ENCODE peak calls at places on chromosomes 3 and 15, in five cellular contexts. S is Caco-2, B is AG09319, O is HEK293T, F is H1. L is an unnamed sample.

GRCh38 chr3:138049157-138049919 is 39.4 kb downstream of the CLDN18 start:
- DNase-seq in S (no peak), O (no peak), B (peak), F (no peak), L (no peak)

GRCh38 chr3:64518950-64519349 is 168.8 kb downstream of the ADAMTS9 start:
- DNase-seq in O (no peak), F (no peak), B (no peak), S (no peak), L (no peak)

GRCh38 chr3:61829301-61830110 is 268.1 kb downstream of the PTPRG start:
- DNase-seq in O (no peak), S (no peak), B (no peak), F (no peak), L (no peak)

GRCh38 chr3:38006031-38006430 is 15.4 kb downstream of the VILL start:
- DNase-seq in S (no peak), O (no peak), F (no peak), B (no peak), L (no peak)

GRCh38 chr15:60358935-60359672 is 38.7 kb downstream of the ANXA2 start:
- DNase-seq in B (no peak), O (no peak), F (no peak), S (no peak), L (no peak)

GRCh38 chr3:52270252-52270754 is 8.1 kb downstream of the WDR82 start:
- DNase-seq in B (no peak), S (no peak), F (no peak), O (no peak), L (no peak)

GRCh38 chr15:82110144-82110543 is 64.3 kb upstream of the MEX3B start:
- DNase-seq in F (no peak), O (no peak), B (no peak), S (no peak), L (no peak)

GRCh38 chr3:83011471-83011870 is 1250.0 kb upstream of the GBE1 start:
- DNase-seq in F (no peak), S (no peak), B (no peak), O (no peak), L (no peak)

GRCh38 chr15:92606126-92606835 is 49.3 kb downstream of the FAM174B start:
- DNase-seq in B (no peak), S (no peak), O (no peak), F (no peak), L (no peak)

GRCh38 chr3:183391460-183391859 is 37.0 kb downstream of the MCF2L2 start:
- DNase-seq in F (no peak), S (no peak), B (no peak), O (no peak), L (no peak)

GRCh38 chr3:166955549-166955948 is 424.5 kb downstream of the ZBBX start:
- DNase-seq in F (no peak), B (no peak), O (no peak), S (no peak), L (no peak)

GRCh38 chr3:160170409-160171370 is 54.5 kb upstream of the C3orf80 start:
- DNase-seq in S (no peak), F (no peak), O (no peak), B (no peak), L (no peak)

GRCh38 chr15:101124731-101125558 is 126.9 kb downstream of the CHSY1 start:
- DNase-seq in S (no peak), O (no peak), B (peak), F (no peak), L (no peak)

GRCh38 chr3:182292586-182292985 is 500.7 kb upstream of the ATP11B start:
- DNase-seq in B (no peak), O (no peak), F (no peak), S (no peak), L (no peak)

GRCh38 chr15:64096486-64097431 is 977 bp downstream of the SNX1 start:
- DNase-seq in B (no peak), O (no peak), S (no peak), F (no peak), L (peak)

GRCh38 chr3:195258449-195259145 is 12.4 kb downstream of the XXYLT1 start:
- DNase-seq in O (no peak), S (no peak), F (no peak), B (no peak), L (no peak)

GRCh38 chr15:69812881-69813280 is 284.8 kb downstream of the TLE3 start:
- DNase-seq in S (no peak), B (no peak), O (no peak), F (no peak), L (peak)

GRCh38 chr15:40252438-40253178 is 13.7 kb downstream of the PAK6 start:
- DNase-seq in B (no peak), F (no peak), S (no peak), O (no peak), L (peak)

GRCh38 chr15:85414495-85414894 is 34.1 kb downstream of the AKAP13 start:
- DNase-seq in B (no peak), S (no peak), O (no peak), F (no peak), L (no peak)

GRCh38 chr3:71130516-71131384 is 452.8 kb downstream of the FOXP1 start:
- DNase-seq in O (peak), S (peak), F (no peak), B (peak), L (peak)

GRCh38 chr3:123412076-123412475 is 36.8 kb downstream of the ADCY5 start:
- DNase-seq in O (no peak), F (no peak), B (no peak), S (peak), L (no peak)

GRCh38 chr3:187040637-187041361 is 98.5 kb downstream of the RPL39L start:
- DNase-seq in B (no peak), O (no peak), S (peak), F (no peak), L (no peak)

GRCh38 chr3:4356642-4357041 is 53.5 kb downstream of the SETMAR start:
- DNase-seq in S (no peak), F (no peak), B (no peak), O (no peak), L (no peak)

GRCh38 chr3:66693461-66693912 is 192.7 kb upstream of the LRIG1 start:
- DNase-seq in O (no peak), S (no peak), B (no peak), F (no peak), L (no peak)

GRCh38 chr3:128787256-128788253 is 61.6 kb downstream of the RAB7A start:
- DNase-seq in B (no peak), F (no peak), S (no peak), O (peak), L (peak)

GRCh38 chr3:16134173-16134928 is 40.1 kb upstream of the GALNT15 start:
- DNase-seq in O (no peak), S (no peak), F (no peak), B (no peak), L (no peak)

GRCh38 chr3:105334138-105334882 is 32.4 kb upstream of the ALCAM start:
- DNase-seq in S (no peak), B (no peak), F (no peak), O (no peak), L (no peak)

GRCh38 chr3:29430558-29430971 is 149.7 kb downstream of the RBMS3 start:
- DNase-seq in F (no peak), S (no peak), B (peak), O (peak), L (no peak)

GRCh38 chr3:156675744-156676466 is 1.5 kb downstream of the TIPARP start:
- DNase-seq in O (no peak), S (no peak), F (no peak), B (no peak), L (peak)

GRCh38 chr15:57429098-57429497 is 52.8 kb downstream of the CGNL1 start:
- DNase-seq in O (no peak), F (no peak), B (no peak), S (no peak), L (no peak)

GRCh38 chr3:4421121-4421520 is 45.9 kb downstream of the SUMF1 start:
- DNase-seq in S (no peak), F (no peak), B (no peak), O (no peak), L (no peak)

GRCh38 chr3:5017953-5018531 is 38.8 kb downstream of the BHLHE40 start:
- DNase-seq in O (peak), F (no peak), S (no peak), B (peak), L (no peak)

GRCh38 chr3:359672-360071 is 163.1 kb downstream of the CHL1 start:
- DNase-seq in O (no peak), F (no peak), S (no peak), B (no peak), L (no peak)

GRCh38 chr3:150254199-150254786 is 153.8 kb upstream of the TSC22D2 start:
- DNase-seq in B (no peak), F (no peak), O (no peak), S (no peak), L (no peak)

GRCh38 chr3:17301271-17301670 is 416.5 kb downstream of the PLCL2 start:
- DNase-seq in S (no peak), F (no peak), B (no peak), O (no peak), L (no peak)

GRCh38 chr3:27449530-27450150 is 34.5 kb downstream of the SLC4A7 start:
- DNase-seq in B (no peak), S (no peak), O (no peak), F (no peak), L (peak)

GRCh38 chr3:168885028-168885427 is 778.5 kb downstream of the MECOM start:
- DNase-seq in S (no peak), O (no peak), F (no peak), B (no peak), L (no peak)

L was measured in T47D.